ENCODE peak calls at places on chromosomes 2 and 18, in four cellular contexts. R, G, P and X are unnamed samples.

GRCh38 chr18:25464211-25464610 is 112.2 kb upstream of the ZNF521 start:
- DNase-seq in R (peak), P (no peak), G (peak), X (no peak)

GRCh38 chr2:68368657-68369339 is 3.7 kb downstream of the PLEK start:
- DNase-seq in G (peak), P (peak), R (peak), X (no peak)

GRCh38 chr2:41377837-41378236 is 670.0 kb upstream of the PKDCC start:
- DNase-seq in G (no peak), P (no peak), R (no peak), X (no peak)

GRCh38 chr2:102717308-102718018 is 44.4 kb upstream of the TMEM182 start:
- DNase-seq in G (peak), R (no peak), P (peak), X (no peak)

GRCh38 chr18:70289351-70290330 is 796 bp downstream of the SOCS6 start:
- DNase-seq in P (peak), R (peak), G (no peak), X (peak)

GRCh38 chr18:34023471-34023870 is 201.2 kb downstream of the NOL4 start:
- DNase-seq in G (no peak), R (peak), P (no peak), X (no peak)

GRCh38 chr2:2664989-2665833 is 334.1 kb upstream of the MYT1L start:
- DNase-seq in R (peak), P (no peak), G (no peak), X (no peak)

GRCh38 chr2:113225505-113226259 is 51.9 kb downstream of the PSD4 start:
- DNase-seq in P (no peak), R (peak), G (no peak), X (peak)

GRCh38 chr2:48479923-48480322 is 50.0 kb upstream of the STON1 start:
- DNase-seq in P (peak), R (no peak), G (no peak), X (no peak)

GRCh38 chr2:133986076-133986837 is 267.6 kb upstream of the MGAT5 start:
- DNase-seq in G (no peak), R (peak), P (peak), X (no peak)

GRCh38 chr2:38098351-38099095 is 22.6 kb upstream of the CYP1B1 start:
- DNase-seq in G (no peak), P (no peak), R (peak), X (no peak)

GRCh38 chr2:218979846-218980738 is 4.9 kb downstream of the FEV start:
- DNase-seq in P (peak), G (peak), R (peak), X (peak)

GRCh38 chr18:61244632-61245031 is 88.6 kb upstream of the CDH20 start:
- DNase-seq in P (no peak), R (no peak), G (no peak), X (no peak)

GRCh38 chr18:67260841-67261240 is 255.7 kb downstream of the DSEL start:
- DNase-seq in R (peak), G (no peak), P (no peak), X (no peak)

GRCh38 chr18:2932247-2933181 is 80.4 kb downstream of the LPIN2 start:
- DNase-seq in R (peak), P (peak), G (no peak), X (peak)